ENCODE peak calls at places on chromosomes 7 and 10, in seven cellular contexts. K is A549, H is gastrocnemius medialis, V is esophagus squamous epithelium, G is adrenal gland, J is GM12892, W is Peyer's patch. I is an unnamed sample.

GRCh38 chr7:117825132-117825531 is 48.1 kb downstream of the CTTNBP2 start:
- DNase-seq in V (no peak), K (no peak), G (no peak), J (no peak), H (no peak), W (no peak), I (no peak)

GRCh38 chr7:114799522-114800133 is 122.3 kb upstream of the MDFIC start:
- DNase-seq in J (no peak), V (no peak), K (no peak), H (no peak), W (no peak), G (no peak), I (no peak)

GRCh38 chr7:26159243-26159642 is 7.2 kb downstream of the NFE2L3 start:
- DNase-seq in V (no peak), H (no peak), G (no peak), J (no peak), K (no peak), W (no peak), I (peak; percentile 32)

GRCh38 chr10:119315128-119316001 is 108.0 kb downstream of the GRK5 start:
- DNase-seq in W (no peak), V (no peak), G (peak; percentile 64), H (peak; percentile 68), J (peak; percentile 71), K (peak; percentile 85), I (peak; percentile 79)

GRCh38 chr7:26696161-26696560 is 168.2 kb downstream of the SKAP2 start:
- DNase-seq in K (no peak), J (no peak), V (no peak), G (no peak), H (no peak), W (no peak), I (no peak)

GRCh38 chr10:30166929-30167328 is 107.5 kb upstream of the JCAD start:
- DNase-seq in J (no peak), H (no peak), G (no peak), V (no peak), K (no peak), W (no peak), I (no peak)

GRCh38 chr10:86085136-86085535 is 281.5 kb downstream of the GRID1 start:
- DNase-seq in J (no peak), H (no peak), K (no peak), G (no peak), V (no peak), W (no peak), I (no peak)

GRCh38 chr10:93577565-93577964 is 11.1 kb downstream of the FFAR4 start:
- DNase-seq in J (no peak), K (no peak), W (no peak), H (no peak), G (no peak), V (no peak), I (no peak)

GRCh38 chr7:90384433-90384832 is 18.8 kb upstream of the CLDN12 start:
- DNase-seq in H (no peak), V (no peak), J (no peak), K (no peak), G (no peak), W (no peak), I (no peak)

GRCh38 chr10:11782793-11783557 is 40.2 kb upstream of the PROSER2 start:
- DNase-seq in G (no peak), V (no peak), H (no peak), K (peak; percentile 63), W (no peak), J (peak; percentile 46), I (peak; percentile 54)

GRCh38 chr10:89207801-89208551 is 859 bp upstream of the CH25H start:
- DNase-seq in K (no peak), W (peak; percentile 29), H (no peak), J (peak; percentile 19), V (no peak), G (peak; percentile 36), I (no peak)

GRCh38 chr10:98030093-98030821 is at the start of gene CRTAC1:
- DNase-seq in H (no peak), V (no peak), G (peak; percentile 31), K (peak; percentile 32), W (no peak), J (no peak), I (no peak)

GRCh38 chr10:46247181-46247475 is 39.7 kb upstream of the ANTXRL start:
- DNase-seq in K (no peak), H (no peak), V (no peak), W (no peak), G (no peak), J (no peak), I (no peak)

GRCh38 chr7:45460379-45460778 is 113.8 kb upstream of the ADCY1 start:
- DNase-seq in J (no peak), G (no peak), H (no peak), W (no peak), V (no peak), K (no peak), I (no peak)

GRCh38 chr7:36677769-36678435 is 46.4 kb downstream of the AOAH start:
- DNase-seq in K (no peak), J (no peak), W (no peak), G (no peak), V (no peak), H (no peak), I (no peak)

GRCh38 chr10:119541459-119542356 is 811 bp downstream of the RGS10 start:
- DNase-seq in J (no peak), K (no peak), V (no peak), W (peak; percentile 57), G (no peak), H (no peak), I (no peak)

GRCh38 chr7:20220824-20221547 is 3.8 kb upstream of the MACC1 start:
- DNase-seq in W (no peak), K (no peak), V (no peak), J (no peak), H (no peak), G (no peak), I (no peak)

GRCh38 chr7:151520419-151521229 is 929 bp upstream of the RHEB start:
- DNase-seq in K (no peak), G (peak; percentile 63), W (peak; percentile 28), J (no peak), V (no peak), H (no peak), I (peak; percentile 51)

GRCh38 chr7:100825215-100825671 is 2.1 kb downstream of the EPHB4 start:
- DNase-seq in W (no peak), G (no peak), H (no peak), K (no peak), J (no peak), V (no peak), I (no peak)

GRCh38 chr10:93703066-93703465 is 674 bp upstream of the FRA10AC1 start:
- DNase-seq in V (no peak), W (no peak), J (no peak), G (no peak), K (no peak), H (no peak), I (no peak)

GRCh38 chr7:76155938-76156337 is 45.8 kb upstream of the SRRM3 start:
- DNase-seq in W (no peak), V (no peak), J (no peak), K (peak; percentile 31), H (peak; percentile 20), G (peak; percentile 62), I (no peak)

GRCh38 chr7:159098795-159099194 is 45.9 kb downstream of the VIPR2 start:
- DNase-seq in K (no peak), G (no peak), J (no peak), H (no peak), W (no peak), V (no peak), I (no peak)

GRCh38 chr7:129375221-129375938 is 58.9 kb upstream of the STRIP2 start:
- DNase-seq in J (no peak), V (no peak), G (no peak), W (no peak), H (no peak), K (no peak), I (no peak)

DNA sequence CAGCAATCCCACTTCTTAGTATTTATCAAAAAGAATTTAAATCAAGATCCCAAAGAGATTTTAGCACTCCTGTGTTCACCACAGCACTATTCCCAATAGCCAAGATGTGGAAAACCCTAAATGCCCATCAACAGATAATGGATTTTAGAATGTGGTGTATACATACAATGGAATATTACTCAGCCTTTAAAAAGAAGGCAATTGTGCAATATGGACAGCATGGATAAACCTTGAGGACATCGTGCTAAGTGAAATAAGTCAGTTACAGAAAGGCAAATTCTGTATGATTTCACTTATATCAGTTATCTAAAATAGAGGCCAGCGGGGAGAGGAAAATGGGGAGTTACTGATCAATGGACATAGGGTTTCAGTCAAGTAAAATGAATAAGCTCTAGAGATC is 66.9 kb downstream of the CABCOCO1 start:
- DNase-seq in G (no peak), W (no peak), V (no peak), H (no peak), K (no peak), J (no peak), I (no peak)
- TF ChIP-seq POLR2A in G (no peak), W (no peak), V (no peak), H (no peak), K (no peak), J (no peak), I (no peak)

GRCh38 chr7:43782768-43783555 is 24.5 kb downstream of the BLVRA start:
- DNase-seq in J (no peak), G (no peak), H (no peak), W (no peak), K (no peak), V (no peak), I (no peak)
- TF ChIP-seq POLR2A in J (no peak), G (no peak), H (no peak), W (no peak), K (no peak), V (no peak), I (no peak)

GRCh38 chr7:16758634-16759602 is 5.4 kb downstream of the TSPAN13 start:
- DNase-seq in G (no peak), W (peak; percentile 58), J (no peak), V (no peak), H (no peak), K (no peak), I (no peak)

GRCh38 chr7:16754869-16755317 is 1.3 kb downstream of the TSPAN13 start:
- DNase-seq in K (no peak), W (no peak), V (no peak), H (no peak), G (no peak), J (no peak), I (no peak)

GRCh38 chr7:16753102-16753931 is at the start of gene TSPAN13:
- DNase-seq in H (no peak), J (no peak), V (peak; percentile 46), G (peak; percentile 88), K (peak; percentile 87), W (peak; percentile 85), I (peak; percentile 93)

GRCh38 chr7:16755397-16755796 is 1.8 kb downstream of the TSPAN13 start:
- DNase-seq in K (no peak), J (no peak), G (no peak), W (no peak), H (no peak), V (no peak), I (no peak)

GRCh38 chr7:16753932-16754571 is 497 bp downstream of the TSPAN13 start:
- DNase-seq in G (peak; percentile 56), W (peak; percentile 31), J (no peak), H (no peak), V (no peak), K (no peak), I (no peak)
- TF ChIP-seq POLR2A in G (no peak), W (no peak), J (no peak), H (no peak), V (no peak), K (no peak), I (no peak)

DNA sequence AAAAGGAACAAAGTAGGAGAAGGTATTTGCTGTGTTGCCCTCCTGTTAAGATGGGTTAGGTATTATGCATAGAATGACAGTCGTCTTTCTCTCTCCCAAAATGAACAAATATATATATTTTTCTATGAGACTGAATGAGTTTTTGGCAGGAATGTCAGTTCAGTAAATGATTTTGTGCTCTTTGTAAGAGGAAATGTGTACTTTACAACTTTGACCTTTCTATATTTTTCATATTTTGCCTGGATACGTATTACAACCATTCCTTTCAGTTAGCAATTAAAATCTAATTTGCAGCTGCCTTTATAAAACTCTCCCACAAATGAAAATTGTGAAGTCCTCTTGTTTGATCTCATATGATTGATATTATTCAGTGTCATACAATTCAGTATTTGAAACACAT is 336.6 kb upstream of the MEOX2 start:
- DNase-seq in G (no peak), J (no peak), H (no peak), W (no peak), K (no peak), V (no peak), I (no peak)
- TF ChIP-seq POLR2A in G (no peak), J (no peak), H (no peak), W (no peak), K (no peak), V (no peak), I (no peak)

I was measured in H54.